ENCODE peak calls at places on chromosomes 3 and 15, in eight cellular contexts. Y is AG04450, L is GM20000, P is dermis microvascular lymphatic vessel endothelial cell, I is neuronal stem cell, Q is ELF-1, R is NCI-H1417 treated with DMSO at 0.1 percent for 48 hours, U is Caki2. C is an unnamed sample.
A peak's percentile ranks its signal among the peaks of the same experiment; 100 is the strongest.

GRCh38 chr3:57755368-57756021 is 614 bp upstream of the SLMAP start:
- DNase-seq in Y (no peak), L (peak; percentile 78), P (peak; percentile 61), I (no peak), Q (peak; percentile 45), R (no peak), U (no peak), C (peak; percentile 74)

GRCh38 chr15:63556736-63557135 is 40.5 kb upstream of the FBXL22 start:
- DNase-seq in Y (no peak), L (no peak), P (no peak), I (no peak), Q (no peak), R (no peak), U (no peak), C (no peak)

GRCh38 chr15:90866161-90866715 is 2.1 kb upstream of the FURIN start:
- DNase-seq in Y (no peak), L (no peak), P (no peak), I (no peak), Q (no peak), R (peak; percentile 46), U (no peak), C (no peak)

GRCh38 chr15:99511529-99511864 is 54.3 kb upstream of the MEF2A start:
- DNase-seq in Y (no peak), L (no peak), P (peak; percentile 82), I (no peak), Q (no peak), R (no peak), U (no peak), C (no peak)

GRCh38 chr3:54121404-54122045 is 827 bp upstream of the CACNA2D3 start:
- DNase-seq in Y (no peak), L (peak; percentile 46), P (no peak), I (no peak), Q (no peak), R (no peak), U (no peak), C (no peak)

GRCh38 chr3:99859855-99860254 is 42.2 kb downstream of the CMSS1 start:
- DNase-seq in Y (peak; percentile 72), L (no peak), P (no peak), I (no peak), Q (no peak), R (no peak), U (peak; percentile 13), C (peak; percentile 90)

GRCh38 chr3:155748611-155749365 is 3.9 kb upstream of the PLCH1 start:
- DNase-seq in Y (no peak), L (no peak), P (no peak), I (no peak), Q (no peak), R (no peak), U (peak; percentile 51), C (no peak)

GRCh38 chr15:90086868-90087268 is 15.4 kb downstream of the IDH2 start:
- DNase-seq in Y (no peak), L (peak; percentile 71), P (peak; percentile 55), I (no peak), Q (peak; percentile 68), R (no peak), U (peak; percentile 28), C (no peak)

GRCh38 chr3:165642761-165643432 is 194.3 kb downstream of the BCHE start:
- DNase-seq in Y (peak; percentile 96), L (no peak), P (peak; percentile 88), I (no peak), Q (no peak), R (no peak), U (peak; percentile 96), C (peak; percentile 91)

GRCh38 chr3:136937175-136937574 is 20.6 kb upstream of the IL20RB start:
- DNase-seq in Y (no peak), L (no peak), P (peak; percentile 18), I (no peak), Q (no peak), R (no peak), U (no peak), C (no peak)

GRCh38 chr15:82197734-82198594 is 64.6 kb downstream of the EFL1 start:
- DNase-seq in Y (peak; percentile 50), L (peak; percentile 61), P (peak; percentile 73), I (peak; percentile 60), Q (peak; percentile 60), R (peak; percentile 41), U (peak; percentile 51), C (no peak)

GRCh38 chr3:30752961-30753360 is 141.5 kb downstream of the GADL1 start:
- DNase-seq in Y (peak; percentile 36), L (no peak), P (no peak), I (no peak), Q (no peak), R (no peak), U (no peak), C (peak; percentile 61)

GRCh38 chr3:76438971-76439370 is 600.9 kb upstream of the ROBO2 start:
- DNase-seq in Y (no peak), L (no peak), P (no peak), I (no peak), Q (no peak), R (no peak), U (no peak), C (no peak)

GRCh38 chr3:73255609-73256029 is 194.2 kb downstream of the EBLN2 start:
- DNase-seq in Y (peak; percentile 4), L (no peak), P (no peak), I (no peak), Q (no peak), R (peak; percentile 21), U (peak; percentile 7), C (peak; percentile 70)

GRCh38 chr3:50347187-50347813 is 1.8 kb upstream of the ZMYND10 start:
- DNase-seq in Y (no peak), L (peak; percentile 68), P (peak; percentile 78), I (peak; percentile 63), Q (peak; percentile 66), R (no peak), U (peak; percentile 76), C (no peak)

GRCh38 chr3:64342940-64343691 is 117.8 kb upstream of the PRICKLE2 start:
- DNase-seq in Y (peak; percentile 69), L (no peak), P (peak; percentile 47), I (no peak), Q (peak; percentile 46), R (no peak), U (peak; percentile 6), C (peak; percentile 82)

GRCh38 chr3:32884532-32885031 is 66.8 kb downstream of the TRIM71 start:
- DNase-seq in Y (no peak), L (no peak), P (no peak), I (no peak), Q (no peak), R (no peak), U (no peak), C (no peak)

GRCh38 chr3:27720899-27721716 is 1.0 kb downstream of the EOMES start:
- DNase-seq in Y (no peak), L (peak; percentile 76), P (no peak), I (no peak), Q (peak; percentile 73), R (no peak), U (no peak), C (no peak)

GRCh38 chr3:72520690-72521308 is 327.4 kb downstream of the SHQ1 start:
- DNase-seq in Y (peak; percentile 58), L (peak; percentile 34), P (no peak), I (no peak), Q (no peak), R (no peak), U (peak; percentile 60), C (peak; percentile 80)

GRCh38 chr15:60414016-60414682 is 16.4 kb upstream of the ANXA2 start:
- DNase-seq in Y (no peak), L (no peak), P (no peak), I (no peak), Q (no peak), R (no peak), U (peak; percentile 49), C (no peak)

GRCh38 chr3:13506680-13507079 is 26.6 kb downstream of the HDAC11 start:
- DNase-seq in Y (no peak), L (no peak), P (no peak), I (no peak), Q (no peak), R (no peak), U (no peak), C (no peak)

GRCh38 chr3:24136624-24137310 is 191.7 kb downstream of the NR1D2 start:
- DNase-seq in Y (no peak), L (no peak), P (no peak), I (no peak), Q (no peak), R (no peak), U (no peak), C (no peak)

GRCh38 chr15:85430406-85431204 is 50.2 kb downstream of the AKAP13 start:
- DNase-seq in Y (no peak), L (peak; percentile 67), P (no peak), I (no peak), Q (no peak), R (no peak), U (no peak), C (no peak)

GRCh38 chr15:98729446-98730042 is 81.2 kb downstream of the IGF1R start:
- DNase-seq in Y (no peak), L (no peak), P (peak; percentile 41), I (no peak), Q (no peak), R (no peak), U (no peak), C (no peak)

GRCh38 chr15:35697549-35698299 is 151.8 kb upstream of the DPH6 start:
- DNase-seq in Y (peak; percentile 62), L (no peak), P (peak; percentile 98), I (peak; percentile 12), Q (peak; percentile 48), R (no peak), U (peak; percentile 88), C (peak; percentile 42)

GRCh38 chr3:185992801-185993467 is 55.1 kb upstream of the TRA2B start:
- DNase-seq in Y (peak; percentile 21), L (no peak), P (no peak), I (no peak), Q (no peak), R (no peak), U (no peak), C (no peak)

GRCh38 chr3:42936157-42936981 is 30.4 kb downstream of the ZNF662 start:
- DNase-seq in Y (peak; percentile 10), L (no peak), P (no peak), I (no peak), Q (no peak), R (no peak), U (no peak), C (no peak)

GRCh38 chr3:146750196-146750595 is 145.1 kb upstream of the PLSCR5 start:
- DNase-seq in Y (no peak), L (no peak), P (peak; percentile 21), I (no peak), Q (no peak), R (no peak), U (no peak), C (no peak)

GRCh38 chr15:101191242-101191641 is 60.6 kb downstream of the CHSY1 start:
- DNase-seq in Y (no peak), L (no peak), P (no peak), I (no peak), Q (no peak), R (no peak), U (no peak), C (no peak)

GRCh38 chr3:50289130-50289529 is 3.1 kb downstream of the IFRD2 start:
- DNase-seq in Y (no peak), L (no peak), P (no peak), I (no peak), Q (no peak), R (no peak), U (no peak), C (no peak)

GRCh38 chr15:67080118-67080899 is 14.9 kb downstream of the SMAD3 start:
- DNase-seq in Y (no peak), L (no peak), P (no peak), I (no peak), Q (no peak), R (no peak), U (no peak), C (no peak)

GRCh38 chr3:124227150-124227630 is 235.3 kb upstream of the ROPN1 start:
- DNase-seq in Y (no peak), L (no peak), P (no peak), I (no peak), Q (no peak), R (no peak), U (no peak), C (no peak)

GRCh38 chr15:42159381-42160015 is 3.1 kb upstream of the PLA2G4F start:
- DNase-seq in Y (no peak), L (no peak), P (peak; percentile 38), I (no peak), Q (no peak), R (no peak), U (no peak), C (no peak)